ENCODE peak calls at places on chromosomes 4 and X, in eight cellular contexts. N is H9, Z is GM23338, C is esophagus muscularis mucosa, E is cardiac muscle cell, T is tibial nerve, M is fibroblast of lung, G is fibroblast of the aortic adventitia. B is an unnamed sample.

GRCh38 chr4:94441838-94442237 is 9.9 kb upstream of the PDLIM5 start:
- DNase-seq in E (no peak), Z (no peak), T (no peak), G (no peak), M (no peak), N (no peak), C (no peak), B (no peak)

GRCh38 chrX:152915541-152916241 is 17.8 kb downstream of the ZNF185 start:
- DNase-seq in N (peak; percentile 62), G (peak; percentile 41), C (no peak), Z (peak; percentile 67), T (no peak), M (peak; percentile 64), E (peak; percentile 44), B (peak; percentile 21)

GRCh38 chrX:9349572-9350259 is 115.1 kb upstream of the TBL1X start:
- DNase-seq in T (no peak), M (peak; percentile 76), E (no peak), G (peak; percentile 52), C (no peak), N (no peak), Z (no peak), B (no peak)

GRCh38 chr4:98491862-98492554 is 166.4 kb downstream of the TSPAN5 start:
- DNase-seq in N (no peak), M (peak; percentile 95), E (no peak), Z (peak; percentile 22), G (peak; percentile 83), C (no peak), T (no peak), B (no peak)

GRCh38 chr4:76527666-76528065 is 92.6 kb downstream of the SHROOM3 start:
- DNase-seq in C (no peak), N (no peak), T (no peak), Z (no peak), G (no peak), E (no peak), M (peak; percentile 29), B (no peak)

GRCh38 chr4:31045151-31045550 is 325.0 kb downstream of the PCDH7 start:
- DNase-seq in E (no peak), Z (no peak), C (no peak), M (no peak), N (no peak), G (no peak), T (no peak), B (no peak)

GRCh38 chr4:19987746-19988145 is 264.0 kb upstream of the SLIT2 start:
- DNase-seq in M (peak; percentile 75), N (no peak), E (no peak), C (no peak), Z (no peak), G (peak; percentile 69), T (no peak), B (no peak)

GRCh38 chr4:52096048-52096447 is 44.9 kb downstream of the SPATA18 start:
- DNase-seq in Z (no peak), M (peak; percentile 52), C (no peak), N (no peak), E (no peak), G (peak; percentile 48), T (no peak), B (no peak)

GRCh38 chr4:77065382-77065781 is 10.4 kb downstream of the CCNI start:
- DNase-seq in N (no peak), Z (no peak), M (peak; percentile 74), C (no peak), T (no peak), E (no peak), G (no peak), B (no peak)

GRCh38 chr4:138217567-138217966 is 24.6 kb downstream of the SLC7A11 start:
- DNase-seq in N (peak; percentile 42), C (no peak), G (no peak), T (no peak), M (no peak), E (no peak), Z (peak; percentile 49), B (no peak)

GRCh38 chr4:150217192-150217591 is 138.9 kb downstream of the DCLK2 start:
- DNase-seq in M (peak; percentile 89), C (no peak), G (peak; percentile 94), T (no peak), Z (peak; percentile 65), E (peak; percentile 28), N (no peak), B (no peak)

GRCh38 chr4:687048-687974 is 1.6 kb downstream of the SLC49A3 start:
- DNase-seq in N (peak; percentile 76), C (peak; percentile 97), G (peak; percentile 83), E (no peak), Z (no peak), M (peak; percentile 84), T (peak; percentile 81), B (peak; percentile 77)

GRCh38 chr4:174156239-174156826 is 127.1 kb downstream of the FBXO8 start:
- DNase-seq in N (no peak), G (peak; percentile 81), C (no peak), E (peak; percentile 62), M (peak; percentile 13), Z (peak; percentile 58), T (no peak), B (peak; percentile 2)

GRCh38 chr4:145909773-145910172 is 28.9 kb downstream of the ZNF827 start:
- DNase-seq in E (no peak), G (no peak), M (no peak), Z (no peak), N (no peak), C (no peak), T (no peak), B (peak; percentile 38)

GRCh38 chrX:26783512-26784225 is 567.7 kb downstream of the MAGEB5 start:
- DNase-seq in M (peak; percentile 2), N (peak; percentile 42), G (peak; percentile 30), T (no peak), Z (peak; percentile 77), C (no peak), E (peak; percentile 68), B (peak; percentile 7)

GRCh38 chrX:132602701-132603100 is 113.9 kb upstream of the MBNL3 start:
- DNase-seq in G (no peak), C (no peak), M (no peak), T (no peak), N (no peak), Z (no peak), E (no peak), B (no peak)

GRCh38 chr4:5018096-5018495 is 1.2 kb downstream of the CYTL1 start:
- DNase-seq in T (no peak), G (no peak), N (peak; percentile 4), Z (no peak), C (no peak), E (no peak), M (no peak), B (no peak)
- TF ChIP-seq CTCF in T (no peak), G (peak; percentile 39), N (no peak), Z (no peak), C (no peak), E (peak; percentile 9), M (no peak), B (no peak)

DNA sequence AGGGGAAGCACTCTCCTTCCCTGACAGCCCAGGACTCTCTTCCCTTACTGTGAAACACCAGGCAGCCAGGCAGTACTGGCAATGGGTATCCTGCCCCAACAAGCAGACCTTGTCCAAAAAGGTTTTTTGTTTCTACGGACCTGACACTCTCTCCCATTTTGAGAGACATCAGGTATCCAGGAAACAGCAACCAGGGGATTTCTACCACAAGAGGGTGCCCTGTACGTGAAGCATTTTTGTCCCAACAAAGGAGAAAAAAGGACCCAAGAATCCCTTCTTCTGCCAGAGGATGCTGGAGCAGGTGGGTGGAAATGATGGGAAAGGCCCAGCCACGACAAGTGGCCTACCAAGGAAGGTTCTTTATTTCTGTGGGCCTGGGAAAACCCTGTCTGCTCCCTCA is 65.7 kb upstream of the FGF13 start:
- DNase-seq in M (no peak), E (no peak), N (peak; percentile 35), T (no peak), G (no peak), Z (peak; percentile 36), C (no peak), B (no peak)
- TF ChIP-seq CTCF in M (no peak), E (no peak), N (peak; percentile 55), T (no peak), G (no peak), Z (peak; percentile 55), C (no peak), B (no peak)

DNA sequence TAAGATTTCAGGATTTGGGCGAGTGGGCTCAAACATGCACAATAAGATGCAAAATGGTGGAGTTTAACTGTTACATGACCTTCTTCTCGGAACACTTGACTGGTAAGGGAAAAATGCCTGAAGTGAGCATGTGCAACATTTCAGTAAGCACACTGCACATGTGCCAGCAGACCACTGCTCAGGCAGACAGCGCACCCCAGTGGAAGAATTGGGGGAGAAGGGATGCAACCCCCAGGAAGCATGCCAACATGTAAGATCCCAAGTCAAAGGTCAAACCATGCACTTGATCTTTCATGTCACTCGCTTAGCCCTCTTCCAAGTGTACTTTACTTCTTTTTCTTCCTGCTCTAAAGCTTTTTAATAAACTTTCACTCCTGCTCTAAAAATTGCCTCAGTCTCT is 256.3 kb downstream of the CENPC start:
- DNase-seq in T (no peak), M (peak; percentile 1), E (peak; percentile 36), G (peak; percentile 8), C (no peak), Z (peak; percentile 63), N (peak; percentile 57), B (peak; percentile 7)
- TF ChIP-seq CTCF in T (no peak), M (no peak), E (peak; percentile 27), G (peak; percentile 31), C (no peak), Z (peak; percentile 96), N (peak; percentile 82), B (no peak)

DNA sequence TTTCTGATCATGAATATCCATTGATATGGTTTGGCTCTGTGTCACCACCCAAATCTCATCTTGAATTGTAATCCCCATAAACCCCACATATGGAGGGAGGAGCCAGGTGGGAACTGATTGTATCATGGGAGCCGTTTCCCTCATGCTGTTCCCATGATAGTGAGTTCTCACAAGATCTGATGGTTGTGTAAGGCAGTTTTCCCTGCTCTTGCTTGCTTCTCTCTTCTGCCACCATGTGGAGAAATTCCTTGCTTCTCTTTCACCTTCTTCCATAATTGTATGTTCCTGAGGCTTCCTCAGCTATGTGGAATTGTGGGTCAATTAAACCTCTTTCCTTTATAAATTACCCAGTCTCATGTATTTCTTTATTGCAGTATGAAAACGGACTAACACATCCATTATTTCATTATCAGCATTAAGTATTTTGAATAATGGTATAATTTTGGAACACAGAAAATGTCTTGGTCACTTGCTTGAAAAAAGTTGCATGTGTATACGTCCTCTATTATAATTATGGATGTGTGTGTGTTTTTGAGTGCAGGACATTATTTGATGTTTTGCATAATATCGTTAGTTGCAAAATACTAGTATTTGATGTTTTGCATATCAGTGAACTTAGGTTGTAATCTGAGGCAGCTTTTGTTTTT is 334.6 kb downstream of the PCDH10 start:
- DNase-seq in M (peak; percentile 58), C (no peak), Z (peak; percentile 65), G (peak; percentile 32), E (peak; percentile 31), T (no peak), N (no peak), B (peak; percentile 4)
- TF ChIP-seq CTCF in M (peak; percentile 52), C (peak; percentile 14), Z (peak; percentile 83), G (peak; percentile 39), E (peak; percentile 58), T (no peak), N (peak; percentile 72), B (no peak)

GRCh38 chr4:147933316-147933715 is 201.4 kb downstream of the ARHGAP10 start:
- DNase-seq in M (no peak), G (no peak), E (no peak), C (no peak), N (no peak), T (no peak), Z (peak; percentile 34), B (no peak)
- TF ChIP-seq CTCF in M (peak; percentile 34), G (peak; percentile 7), E (no peak), C (no peak), N (peak; percentile 42), T (no peak), Z (peak; percentile 71), B (no peak)

B was measured in Calu3.